ENCODE peak calls at places on chromosomes 7 and 10, in seven cellular contexts. One of them, this sample, is unnamed.

GRCh38 chr7:30465342-30466170 is 13.0 kb downstream of the NOD1 start:
- DNase-seq in cardiac muscle cell: no peak
- DNase-seq in upper lobe of right lung: no peak
- DNase-seq in right atrium auricular region: no peak
- DNase-seq in lung: no peak
- DNase-seq in GM06990: no peak
- DNase-seq in astrocyte: no peak
- DNase-seq in this sample: no peak

GRCh38 chr7:36490335-36490940 is 100.8 kb downstream of the ANLN start:
- DNase-seq in cardiac muscle cell: no peak
- DNase-seq in upper lobe of right lung: no peak
- DNase-seq in right atrium auricular region: no peak
- DNase-seq in lung: no peak
- DNase-seq in GM06990: no peak
- DNase-seq in astrocyte: peak; percentile 39
- DNase-seq in this sample: no peak

GRCh38 chr10:22774102-22774501 is 59.7 kb upstream of the PIP4K2A start:
- DNase-seq in cardiac muscle cell: no peak
- DNase-seq in upper lobe of right lung: no peak
- DNase-seq in right atrium auricular region: no peak
- DNase-seq in lung: no peak
- DNase-seq in GM06990: no peak
- DNase-seq in astrocyte: no peak
- DNase-seq in this sample: no peak

GRCh38 chr7:38027884-38028455 is 107.5 kb downstream of the EPDR1 start:
- DNase-seq in cardiac muscle cell: no peak
- DNase-seq in upper lobe of right lung: no peak
- DNase-seq in right atrium auricular region: no peak
- DNase-seq in lung: no peak
- DNase-seq in GM06990: no peak
- DNase-seq in astrocyte: no peak
- DNase-seq in this sample: no peak

GRCh38 chr10:11742009-11742778 is at the start of gene ECHDC3:
- DNase-seq in cardiac muscle cell: no peak
- DNase-seq in upper lobe of right lung: peak; percentile 92
- DNase-seq in right atrium auricular region: no peak
- DNase-seq in lung: peak; percentile 72
- DNase-seq in GM06990: peak; percentile 69
- DNase-seq in astrocyte: peak; percentile 26
- DNase-seq in this sample: peak; percentile 32

GRCh38 chr10:75531571-75532031 is 100.2 kb downstream of the LRMDA start:
- DNase-seq in cardiac muscle cell: no peak
- DNase-seq in upper lobe of right lung: no peak
- DNase-seq in right atrium auricular region: no peak
- DNase-seq in lung: no peak
- DNase-seq in GM06990: no peak
- DNase-seq in astrocyte: peak; percentile 53
- DNase-seq in this sample: no peak

GRCh38 chr10:96374985-96375830 is 16.4 kb upstream of the OPALIN start:
- DNase-seq in cardiac muscle cell: peak; percentile 92
- DNase-seq in upper lobe of right lung: peak; percentile 89
- DNase-seq in right atrium auricular region: peak; percentile 88
- DNase-seq in lung: peak; percentile 89
- DNase-seq in GM06990: peak; percentile 75
- DNase-seq in astrocyte: peak; percentile 56
- DNase-seq in this sample: peak; percentile 86

GRCh38 chr10:338176-339037 is 203.2 kb downstream of the ZMYND11 start:
- DNase-seq in cardiac muscle cell: no peak
- DNase-seq in upper lobe of right lung: peak; percentile 48
- DNase-seq in right atrium auricular region: no peak
- DNase-seq in lung: no peak
- DNase-seq in GM06990: no peak
- DNase-seq in astrocyte: peak; percentile 66
- DNase-seq in this sample: no peak

GRCh38 chr10:60524541-60524940 is 134.9 kb upstream of the ANK3 start:
- DNase-seq in cardiac muscle cell: no peak
- DNase-seq in upper lobe of right lung: no peak
- DNase-seq in right atrium auricular region: no peak
- DNase-seq in lung: no peak
- DNase-seq in GM06990: no peak
- DNase-seq in astrocyte: peak; percentile 95
- DNase-seq in this sample: no peak

GRCh38 chr10:21125471-21126228 is 228.5 kb upstream of the NEBL start:
- DNase-seq in cardiac muscle cell: no peak
- DNase-seq in upper lobe of right lung: no peak
- DNase-seq in right atrium auricular region: no peak
- DNase-seq in lung: no peak
- DNase-seq in GM06990: no peak
- DNase-seq in astrocyte: no peak
- DNase-seq in this sample: no peak

GRCh38 chr7:110043514-110043913 is 1047.4 kb upstream of the LRRN3 start:
- DNase-seq in cardiac muscle cell: no peak
- DNase-seq in upper lobe of right lung: no peak
- DNase-seq in right atrium auricular region: no peak
- DNase-seq in lung: no peak
- DNase-seq in GM06990: no peak
- DNase-seq in astrocyte: no peak
- DNase-seq in this sample: no peak

DNA sequence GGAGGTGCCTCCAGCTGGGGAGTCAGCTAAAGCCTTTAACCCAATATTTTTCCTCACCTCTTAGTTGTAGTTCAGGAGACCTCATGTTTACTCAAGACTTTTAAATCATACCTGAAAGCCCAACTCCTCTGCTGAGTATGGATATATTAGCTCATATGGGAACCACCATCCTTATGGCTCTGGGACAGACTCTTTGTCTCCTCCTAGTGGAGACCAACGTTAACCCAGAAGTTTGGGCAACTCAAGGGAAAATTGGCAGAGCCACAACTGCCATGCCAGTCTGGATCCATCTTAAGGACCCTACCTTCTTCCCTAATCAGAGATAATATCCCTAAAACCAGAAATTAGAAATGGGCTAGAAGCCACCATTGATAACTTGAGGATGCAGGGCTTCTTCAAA is 80.8 kb downstream of the TMEM106B start:
- DNase-seq in cardiac muscle cell: no peak
- DNase-seq in upper lobe of right lung: no peak
- DNase-seq in right atrium auricular region: no peak
- DNase-seq in lung: no peak
- DNase-seq in GM06990: no peak
- DNase-seq in astrocyte: no peak
- DNase-seq in this sample: no peak
- TF ChIP-seq CTCF in cardiac muscle cell: peak; percentile 24
- TF ChIP-seq CTCF in upper lobe of right lung: peak; percentile 20
- TF ChIP-seq CTCF in right atrium auricular region: no peak
- TF ChIP-seq CTCF in lung: no peak
- TF ChIP-seq CTCF in GM06990: peak; percentile 58
- TF ChIP-seq CTCF in astrocyte: peak; percentile 15
- TF ChIP-seq CTCF in this sample: peak; percentile 68

DNA sequence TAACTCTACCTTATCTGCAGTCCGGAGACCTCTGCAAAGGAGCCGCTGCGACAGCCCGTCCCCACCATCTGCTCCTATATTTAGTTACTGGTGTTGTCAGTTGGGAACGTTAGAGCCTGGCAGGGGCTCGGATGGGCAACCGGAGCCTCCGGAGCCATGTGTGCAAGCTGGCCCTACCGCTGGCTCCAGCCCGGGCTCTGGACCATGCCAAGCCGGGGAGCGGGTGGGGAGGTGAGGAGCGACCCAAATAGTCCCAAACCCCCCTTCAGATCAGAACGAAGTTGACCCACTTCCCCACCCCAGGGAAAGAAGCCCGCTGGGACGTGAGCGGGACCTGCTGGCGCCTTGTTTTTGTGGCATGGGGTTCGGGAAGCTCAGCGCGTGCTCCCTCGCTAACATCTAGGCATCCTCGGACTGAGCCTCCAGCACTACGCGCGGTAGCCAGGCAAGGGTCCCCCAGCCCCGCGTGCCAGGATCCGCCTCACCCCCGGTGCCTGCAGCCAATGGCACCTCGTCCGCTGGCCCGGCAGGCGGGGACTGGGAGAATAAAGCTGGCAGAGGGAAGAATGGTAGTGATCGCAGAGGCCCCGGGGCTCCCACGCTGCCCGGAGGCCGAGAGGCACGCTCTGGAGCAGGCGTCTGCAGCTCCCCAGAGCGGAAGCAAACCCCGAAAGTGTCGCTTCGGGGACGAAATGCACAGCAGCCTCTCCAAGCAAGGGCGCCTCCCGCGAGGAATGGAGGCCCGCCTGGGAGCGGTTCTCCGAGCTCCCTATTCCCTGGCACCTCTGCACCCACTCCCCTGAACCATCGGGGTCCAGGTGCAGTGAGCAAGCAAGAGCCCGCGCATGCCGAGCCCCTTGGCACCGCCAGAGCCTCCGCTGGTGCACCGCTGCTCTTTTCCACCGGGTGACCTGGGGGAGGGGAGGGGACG is 669 bp downstream of the LRRC20 start:
- DNase-seq in cardiac muscle cell: peak; percentile 80
- DNase-seq in upper lobe of right lung: peak; percentile 78
- DNase-seq in right atrium auricular region: peak; percentile 64
- DNase-seq in lung: no peak
- DNase-seq in GM06990: no peak
- DNase-seq in astrocyte: peak; percentile 7
- DNase-seq in this sample: peak; percentile 83
- H3K4me3 ChIP-seq in cardiac muscle cell: peak overlapping the region; percentile 74
- H3K4me3 ChIP-seq in upper lobe of right lung: peak overlapping the region; percentile 87
- H3K4me3 ChIP-seq in right atrium auricular region: peak overlapping the region; percentile 83
- H3K4me3 ChIP-seq in lung: peak overlapping the region; percentile 71
- H3K4me3 ChIP-seq in GM06990: peak overlapping the region; percentile 74
- H3K4me3 ChIP-seq in astrocyte: peak overlapping the region; percentile 72
- H3K4me3 ChIP-seq in this sample: peak overlapping the region; percentile 90

GRCh38 chr10:100693815-100694214 is 51.6 kb upstream of the PAX2 start:
- DNase-seq in cardiac muscle cell: no peak
- DNase-seq in upper lobe of right lung: no peak
- DNase-seq in right atrium auricular region: no peak
- DNase-seq in lung: no peak
- DNase-seq in GM06990: no peak
- DNase-seq in astrocyte: no peak
- DNase-seq in this sample: no peak
- H3K27me3 ChIP-seq in cardiac muscle cell: peaks cover 31% of the 10 kb centered on the region
- H3K27me3 ChIP-seq in upper lobe of right lung: peaks cover 47% of the 10 kb centered on the region
- H3K27me3 ChIP-seq in right atrium auricular region: no peaks in the 10 kb centered on the region
- H3K27me3 ChIP-seq in lung: no peaks in the 10 kb centered on the region
- H3K27me3 ChIP-seq in GM06990: no peaks in the 10 kb centered on the region
- H3K27me3 ChIP-seq in astrocyte: peaks cover 36% of the 10 kb centered on the region
- H3K27me3 ChIP-seq in this sample: no peaks in the 10 kb centered on the region

GRCh38 chr7:98868450-98868849 is 1.4 kb downstream of the TMEM130 start:
- DNase-seq in cardiac muscle cell: no peak
- DNase-seq in upper lobe of right lung: no peak
- DNase-seq in right atrium auricular region: no peak
- DNase-seq in lung: no peak
- DNase-seq in GM06990: no peak
- DNase-seq in astrocyte: no peak
- DNase-seq in this sample: no peak

GRCh38 chr7:98869374-98870070 is at the start of gene TMEM130:
- DNase-seq in cardiac muscle cell: peak; percentile 33
- DNase-seq in upper lobe of right lung: peak; percentile 63
- DNase-seq in right atrium auricular region: no peak
- DNase-seq in lung: no peak
- DNase-seq in GM06990: no peak
- DNase-seq in astrocyte: no peak
- DNase-seq in this sample: no peak

GRCh38 chr7:98870807-98871491 is 1.1 kb upstream of the TMEM130 start:
- DNase-seq in cardiac muscle cell: no peak
- DNase-seq in upper lobe of right lung: peak; percentile 54
- DNase-seq in right atrium auricular region: no peak
- DNase-seq in lung: no peak
- DNase-seq in GM06990: no peak
- DNase-seq in astrocyte: no peak
- DNase-seq in this sample: no peak

GRCh38 chr7:98869001-98869373 is 827 bp downstream of the TMEM130 start:
- DNase-seq in cardiac muscle cell: no peak
- DNase-seq in upper lobe of right lung: no peak
- DNase-seq in right atrium auricular region: no peak
- DNase-seq in lung: no peak
- DNase-seq in GM06990: no peak
- DNase-seq in astrocyte: no peak
- DNase-seq in this sample: no peak

DNA sequence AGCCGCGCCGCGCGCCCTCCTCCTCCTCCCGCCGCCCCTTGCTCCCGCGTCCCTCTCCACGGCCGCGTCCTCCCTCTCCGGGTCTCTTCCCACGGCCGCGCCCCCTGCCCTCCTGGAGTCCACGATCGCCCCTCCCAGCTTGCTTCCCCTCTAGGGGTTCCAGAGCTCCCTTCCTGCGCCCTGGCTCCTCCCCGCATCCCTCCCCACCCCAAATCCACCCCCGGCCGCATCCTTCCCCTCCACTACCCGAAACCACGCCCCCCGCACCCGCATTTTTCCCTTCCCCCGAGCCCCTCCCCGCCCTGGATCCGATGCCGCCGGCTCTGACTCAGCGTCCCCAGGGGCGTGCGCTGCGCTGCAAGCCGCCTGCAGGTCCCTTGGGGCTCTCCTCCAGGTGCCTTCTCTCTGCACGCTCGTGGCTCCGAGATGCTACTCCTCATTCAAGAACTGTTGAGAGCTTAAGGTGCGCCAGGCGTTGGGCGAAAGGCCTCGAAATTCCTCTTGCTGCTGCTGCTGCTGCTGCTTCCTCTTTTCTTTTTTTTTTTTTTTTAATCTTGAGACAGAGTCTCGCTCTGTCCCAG is 347 bp upstream of the TMEM130 start:
- DNase-seq in cardiac muscle cell: peak; percentile 39
- DNase-seq in upper lobe of right lung: peak; percentile 74
- DNase-seq in right atrium auricular region: no peak
- DNase-seq in lung: peak; percentile 34
- DNase-seq in GM06990: peak; percentile 70
- DNase-seq in astrocyte: peak; percentile 47
- DNase-seq in this sample: peak; percentile 92
- TF ChIP-seq CTCF in cardiac muscle cell: no peak
- TF ChIP-seq CTCF in upper lobe of right lung: no peak
- TF ChIP-seq CTCF in right atrium auricular region: no peak
- TF ChIP-seq CTCF in lung: no peak
- TF ChIP-seq CTCF in GM06990: no peak
- TF ChIP-seq CTCF in astrocyte: no peak
- TF ChIP-seq CTCF in this sample: no peak

DNA sequence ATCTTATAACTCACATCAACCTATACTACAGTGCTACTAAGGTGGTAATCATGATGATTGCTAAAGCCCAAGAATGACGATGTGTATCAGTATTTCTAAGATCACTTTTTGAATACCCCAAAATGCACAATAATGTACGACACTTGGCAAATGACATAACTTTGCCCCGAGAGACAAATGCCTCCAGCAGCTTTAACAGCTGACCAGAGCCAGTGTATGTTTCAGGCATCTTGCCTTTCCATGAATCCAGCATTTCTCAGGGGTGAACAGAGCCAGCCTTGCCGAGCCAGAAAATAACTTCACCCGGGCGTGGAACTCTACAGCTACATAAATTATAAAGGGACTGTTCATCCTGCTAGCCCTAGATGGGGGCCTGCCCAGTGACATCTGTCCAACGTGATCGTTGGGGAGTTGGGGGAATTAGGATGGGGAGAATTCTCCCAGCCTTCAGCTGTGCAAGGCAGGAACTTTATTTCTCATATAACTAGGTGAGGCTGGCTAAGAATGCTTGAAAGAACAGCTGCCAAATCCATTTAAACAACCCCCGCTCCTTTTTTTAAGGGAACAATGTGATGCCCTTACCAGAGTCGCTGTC is 1.7 kb downstream of the IGFBP3 start:
- DNase-seq in cardiac muscle cell: no peak
- DNase-seq in upper lobe of right lung: no peak
- DNase-seq in right atrium auricular region: peak; percentile 49
- DNase-seq in lung: no peak
- DNase-seq in GM06990: no peak
- DNase-seq in astrocyte: no peak
- DNase-seq in this sample: no peak
- H3K4me3 ChIP-seq in cardiac muscle cell: no peak overlapping the region
- H3K4me3 ChIP-seq in upper lobe of right lung: peak overlapping the region; percentile 49
- H3K4me3 ChIP-seq in right atrium auricular region: peak overlapping the region; percentile 56
- H3K4me3 ChIP-seq in lung: no peak overlapping the region
- H3K4me3 ChIP-seq in GM06990: no peak overlapping the region
- H3K4me3 ChIP-seq in astrocyte: peak overlapping the region; percentile 59
- H3K4me3 ChIP-seq in this sample: no peak overlapping the region